ENCODE peak calls at places on chromosomes 11 and 22, in five cellular contexts. S is GM23248, U is A673, Y is H1, Q is endothelial cell of umbilical vein. Z is an unnamed sample.

GRCh38 chr11:64745523-64746328 is 1.8 kb upstream of the RASGRP2 start:
- DNase-seq in S (peak), Y (peak), Q (peak), U (peak), Z (no peak)

GRCh38 chr11:65486570-65487466 is 12.0 kb upstream of the MALAT1 start:
- DNase-seq in Q (no peak), U (no peak), S (no peak), Y (no peak), Z (no peak)

GRCh38 chr11:87924125-87924524 is 251.1 kb downstream of the RAB38 start:
- DNase-seq in Q (no peak), U (no peak), Y (no peak), S (no peak), Z (no peak)

GRCh38 chr11:108960498-108960897 is 295.6 kb downstream of the DDX10 start:
- DNase-seq in Y (no peak), Q (no peak), S (peak), U (peak), Z (no peak)

GRCh38 chr11:72225411-72225951 is 914 bp downstream of the INPPL1 start:
- DNase-seq in Y (no peak), U (no peak), S (peak), Q (no peak), Z (no peak)

GRCh38 chr11:61092280-61092766 is 10.0 kb upstream of the CD5 start:
- DNase-seq in Y (no peak), S (no peak), Q (no peak), U (no peak), Z (no peak)

GRCh38 chr11:111602865-111603632 is 800 bp downstream of the SIK2 start:
- DNase-seq in S (peak), Y (no peak), U (peak), Q (no peak), Z (no peak)

GRCh38 chr11:57458410-57459111 is 1.8 kb upstream of the RTN4RL2 start:
- DNase-seq in U (peak), S (peak), Q (no peak), Y (peak), Z (no peak)

GRCh38 chr11:1238767-1239595 is 16.1 kb downstream of the MUC5B start:
- DNase-seq in S (no peak), U (no peak), Q (no peak), Y (peak), Z (peak)

GRCh38 chr11:15327786-15328231 is 213.1 kb downstream of the INSC start:
- DNase-seq in Y (peak), S (peak), U (peak), Q (no peak), Z (peak)

GRCh38 chr11:46677991-46678740 is 22.3 kb downstream of the ARHGAP1 start:
- DNase-seq in Y (peak), S (peak), U (no peak), Q (no peak), Z (no peak)

GRCh38 chr22:37267128-37267587 is 15.2 kb upstream of the CYTH4 start:
- DNase-seq in Q (peak), U (peak), Y (peak), S (peak), Z (no peak)

GRCh38 chr22:32754413-32755041 is 47.0 kb upstream of the TIMP3 start:
- DNase-seq in Q (no peak), U (no peak), Y (no peak), S (peak), Z (peak)

GRCh38 chr11:112732031-112732430 is 229.2 kb upstream of the NCAM1 start:
- DNase-seq in U (no peak), Q (no peak), S (no peak), Y (no peak), Z (no peak)

GRCh38 chr11:61267437-61267841 is 26.5 kb downstream of the PGA5 start:
- DNase-seq in U (no peak), S (no peak), Y (no peak), Q (no peak), Z (peak)

GRCh38 chr11:57458060-57458409 is 2.3 kb upstream of the RTN4RL2 start:
- DNase-seq in U (no peak), Y (peak), S (peak), Q (no peak), Z (no peak)

GRCh38 chr11:128405693-128406364 is 181.5 kb downstream of the ETS1 start:
- DNase-seq in S (peak), Y (no peak), U (no peak), Q (no peak), Z (no peak)

GRCh38 chr11:36313750-36314500 is 17.8 kb downstream of the PRR5L start:
- DNase-seq in U (no peak), Q (no peak), S (no peak), Y (no peak), Z (no peak)

GRCh38 chr11:112837162-112837826 is 123.9 kb upstream of the NCAM1 start:
- DNase-seq in U (no peak), Y (no peak), S (peak), Q (no peak), Z (no peak)

GRCh38 chr11:2801711-2802388 is 83.7 kb downstream of the CDKN1C start:
- DNase-seq in Q (no peak), U (no peak), S (no peak), Y (peak), Z (no peak)

GRCh38 chr11:12118940-12119339 is 8.6 kb downstream of the MICAL2 start:
- DNase-seq in Q (no peak), U (no peak), Y (no peak), S (no peak), Z (no peak)

GRCh38 chr11:109644158-109644557 is 222.2 kb downstream of the C11orf87 start:
- DNase-seq in S (peak), U (peak), Y (no peak), Q (no peak), Z (no peak)

GRCh38 chr11:12088047-12088481 is 22.3 kb upstream of the MICAL2 start:
- DNase-seq in Y (no peak), S (peak), Q (peak), U (peak), Z (no peak)

GRCh38 chr22:42257386-42257785 is 13.1 kb downstream of the TCF20 start:
- DNase-seq in S (no peak), Y (no peak), Q (no peak), U (no peak), Z (no peak)

GRCh38 chr11:36306888-36307287 is 10.8 kb downstream of the PRR5L start:
- DNase-seq in Q (no peak), Y (no peak), U (peak), S (peak), Z (peak)

GRCh38 chr11:65786786-65787636 is at the start of gene OVOL1:
- DNase-seq in Y (peak), Q (no peak), S (no peak), U (no peak), Z (no peak)

GRCh38 chr11:32584921-32585320 is 1.3 kb downstream of the EIF3M start:
- DNase-seq in S (peak), U (peak), Q (peak), Y (no peak), Z (no peak)

GRCh38 chr11:32580967-32581366 is 2.7 kb upstream of the EIF3M start:
- DNase-seq in Q (no peak), S (peak), Y (no peak), U (no peak), Z (peak)

GRCh38 chr11:32586576-32587190 is 3.1 kb downstream of the EIF3M start:
- DNase-seq in Q (peak), U (peak), Y (no peak), S (peak), Z (peak)

GRCh38 chr11:32581556-32581955 is 2.1 kb upstream of the EIF3M start:
- DNase-seq in S (no peak), U (no peak), Q (no peak), Y (no peak), Z (no peak)

GRCh38 chr11:32583451-32584271 is at the start of gene EIF3M:
- DNase-seq in S (peak), Y (peak), U (peak), Q (peak), Z (peak)
- TF ChIP-seq EZH2 in S (no peak), Y (no peak), U (no peak), Q (no peak), Z (no peak)

GRCh38 chr11:47979378-47980092 is 824 bp upstream of the PTPRJ start:
- DNase-seq in Y (peak), Q (peak), S (no peak), U (no peak), Z (no peak)
- TF ChIP-seq EZH2 in Y (no peak), Q (no peak), S (no peak), U (no peak), Z (no peak)

DNA sequence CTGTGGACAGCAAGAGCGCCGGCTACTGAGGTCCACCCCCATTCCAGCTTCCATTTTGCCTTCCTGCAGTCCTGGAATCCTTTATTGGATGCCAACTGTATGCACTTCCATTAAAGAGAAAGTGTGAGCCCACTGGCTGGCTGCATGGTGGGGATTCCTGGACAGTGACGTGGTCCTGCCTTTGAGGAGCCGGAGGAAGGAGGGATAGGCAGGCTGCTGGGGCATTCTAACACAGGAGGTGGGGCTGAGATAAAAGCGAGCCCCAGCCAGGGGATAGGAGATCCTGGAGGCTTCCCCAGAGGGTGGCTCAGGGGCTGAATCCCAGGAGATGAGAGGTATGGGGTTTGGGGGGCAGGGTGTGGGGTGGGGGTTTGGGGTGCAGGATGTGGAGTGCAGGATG is 984.7 kb downstream of the BRD1 start:
- DNase-seq in U (no peak), Y (no peak), S (no peak), Q (no peak), Z (no peak)
- TF ChIP-seq EZH2 in U (no peak), Y (no peak), S (no peak), Q (no peak), Z (no peak)

GRCh38 chr11:124864892-124865180 is 396 bp upstream of the ROBO3 start:
- DNase-seq in Y (no peak), U (no peak), S (no peak), Q (no peak), Z (no peak)
- TF ChIP-seq EZH2 in Y (peak), U (no peak), S (peak), Q (peak), Z (no peak)

GRCh38 chr22:44331881-44332714 is 19.3 kb upstream of the SHISAL1 start:
- DNase-seq in Y (no peak), Q (no peak), U (no peak), S (peak), Z (no peak)
- TF ChIP-seq EZH2 in Y (no peak), Q (peak), U (no peak), S (peak), Z (peak)

GRCh38 chr11:124864176-124864891 is 898 bp upstream of the ROBO3 start:
- DNase-seq in Q (no peak), S (no peak), U (no peak), Y (no peak), Z (no peak)

GRCh38 chr11:124863826-124864165 is 1.4 kb upstream of the ROBO3 start:
- DNase-seq in Y (no peak), Q (no peak), U (no peak), S (no peak), Z (no peak)

GRCh38 chr11:124863137-124863825 is 2.0 kb upstream of the ROBO3 start:
- DNase-seq in Q (no peak), U (no peak), S (peak), Y (peak), Z (peak)

GRCh38 chr11:124865902-124866851 is 945 bp downstream of the ROBO3 start:
- DNase-seq in Y (peak), S (peak), U (peak), Q (peak), Z (no peak)

GRCh38 chr11:124865181-124865901 is at the start of gene ROBO3:
- DNase-seq in Y (peak), S (no peak), U (no peak), Q (no peak), Z (no peak)
- TF ChIP-seq EZH2 in Y (peak), S (no peak), U (no peak), Q (peak), Z (no peak)

DNA sequence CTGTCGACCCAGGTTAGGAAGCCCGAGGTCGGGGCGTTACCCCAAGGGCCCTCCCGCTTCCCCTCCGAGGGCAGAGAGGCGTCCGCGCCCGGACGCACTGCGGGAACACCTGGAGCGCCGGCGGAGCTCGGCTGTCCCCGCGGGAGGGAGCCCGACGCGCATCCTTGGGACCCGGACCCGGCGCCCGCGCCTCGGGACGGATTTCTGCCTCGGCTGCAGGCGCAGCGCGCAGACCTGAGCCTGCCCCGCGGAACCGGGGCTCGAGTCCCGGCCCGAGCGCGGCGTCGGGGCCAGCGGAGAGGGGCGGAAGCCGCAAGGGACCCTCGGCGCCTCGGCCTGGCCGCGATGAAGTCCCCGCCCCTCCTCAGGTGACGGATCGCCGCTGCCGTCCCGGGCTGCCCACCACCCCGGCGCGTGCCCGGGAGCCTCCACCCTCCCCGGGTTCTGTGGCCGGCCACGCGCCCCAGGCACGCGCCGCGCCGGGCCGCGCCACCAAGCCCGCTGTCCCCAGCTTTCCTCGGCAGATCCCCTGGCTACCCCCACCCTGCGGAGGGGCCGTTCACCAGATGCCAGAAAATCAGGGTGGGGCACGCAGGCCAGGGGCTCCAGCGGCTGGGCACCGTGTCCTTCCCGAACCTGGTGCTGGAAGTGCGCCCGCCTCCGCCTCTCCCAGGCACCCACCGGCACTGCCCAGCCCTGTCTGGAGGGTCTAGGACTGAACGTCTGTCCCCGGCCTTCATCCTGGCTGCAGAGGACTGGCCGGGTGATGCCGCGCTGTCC is 407 bp downstream of the GLB1L3 start:
- DNase-seq in Y (peak), U (no peak), S (peak), Q (no peak), Z (no peak)
- TF ChIP-seq EZH2 in Y (no peak), U (peak), S (no peak), Q (peak), Z (peak)

DNA sequence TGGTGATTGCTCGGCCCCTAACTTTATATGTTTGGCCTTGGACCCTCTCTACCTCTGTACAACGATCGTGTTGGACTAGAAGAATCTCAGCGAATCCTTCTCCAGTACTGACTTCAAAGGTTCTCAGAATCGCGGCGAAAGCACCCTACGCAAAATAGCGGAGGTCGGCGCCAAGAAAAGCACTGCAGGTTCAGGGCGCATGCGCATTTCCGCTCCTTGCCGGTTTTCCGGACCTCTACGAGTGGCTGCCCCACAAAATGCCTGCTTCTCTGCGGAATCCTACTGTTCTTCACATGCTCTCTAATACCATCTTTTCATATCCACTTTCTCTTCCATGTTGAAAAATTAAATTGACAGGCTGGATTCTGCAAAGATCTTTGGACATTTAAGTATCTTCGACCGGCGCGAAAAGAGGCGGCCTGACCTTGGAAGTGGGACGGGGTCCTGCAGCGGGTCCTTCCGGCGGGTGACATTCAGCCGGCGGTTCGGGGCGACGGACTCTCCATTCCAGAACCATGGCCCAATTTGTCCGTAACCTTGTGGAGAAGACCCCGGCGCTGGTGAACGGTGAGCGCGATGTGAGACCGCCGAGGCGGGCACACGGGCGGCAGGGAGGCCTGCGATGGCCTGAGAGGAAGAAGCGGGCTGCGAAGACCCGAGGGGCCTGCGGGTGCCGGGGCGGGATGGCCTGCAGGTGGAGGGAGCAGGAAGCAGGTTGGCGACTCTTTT is at the start of gene ATP5MG:
- DNase-seq in Q (peak), Y (peak), S (peak), U (peak), Z (peak)
- TF ChIP-seq EZH2 in Q (no peak), Y (no peak), S (no peak), U (no peak), Z (no peak)

GRCh38 chr22:49810363-49811013 is 17.2 kb downstream of the BRD1 start:
- DNase-seq in S (no peak), U (no peak), Q (peak), Y (no peak), Z (no peak)

GRCh38 chr22:49814164-49814686 is 13.4 kb downstream of the BRD1 start:
- DNase-seq in Q (no peak), Y (no peak), S (no peak), U (no peak), Z (no peak)

GRCh38 chr22:49811014-49811791 is 16.5 kb downstream of the BRD1 start:
- DNase-seq in S (no peak), Q (no peak), Y (no peak), U (no peak), Z (no peak)

GRCh38 chr22:49814856-49815255 is 12.8 kb downstream of the BRD1 start:
- DNase-seq in Y (no peak), U (no peak), S (no peak), Q (no peak), Z (no peak)

DNA sequence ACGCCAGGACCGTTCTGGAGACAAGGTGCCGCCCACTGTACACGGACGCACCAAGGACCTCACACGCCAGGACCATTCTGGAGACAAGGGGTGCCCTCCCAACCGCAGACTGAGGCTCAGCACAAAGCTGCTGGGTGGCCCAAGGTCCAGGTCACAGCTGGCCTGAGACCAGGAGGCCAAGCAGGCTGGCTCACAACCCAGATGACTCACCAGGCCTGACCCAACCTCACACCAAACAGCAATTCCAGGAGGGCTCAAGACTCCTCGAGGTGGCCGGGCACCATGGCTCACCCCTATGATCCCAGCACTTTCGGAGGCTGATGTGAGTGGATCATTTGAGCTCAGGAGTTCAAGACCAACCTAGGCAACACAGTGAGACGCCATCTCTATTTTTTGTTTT is 14.8 kb downstream of the BRD1 start:
- DNase-seq in Y (no peak), S (peak), U (no peak), Q (no peak), Z (no peak)
- TF ChIP-seq EZH2 in Y (no peak), S (no peak), U (no peak), Q (no peak), Z (no peak)

GRCh38 chr22:20967697-20968201 is 694 bp downstream of the AIFM3 start:
- DNase-seq in S (no peak), Q (no peak), Y (peak), U (no peak), Z (no peak)
- TF ChIP-seq EZH2 in S (no peak), Q (no peak), Y (peak), U (no peak), Z (no peak)